ENCODE peak calls at places on chromosomes 13 and 19, in ten cellular contexts. H is foreskin keratinocyte, J is fibroblast of lung, E is body of pancreas, G is uterus, T is pancreas, M is right atrium auricular region, A is GM23338, D is colonic mucosa, K is SJSA1. B is an unnamed sample. For H3K4me1, the result is how much of the 10 kb centered on the place peaks cover.

GRCh38 chr13:34849406-34849805 is 92.7 kb upstream of the NBEA start:
- DNase-seq in A (no peak), M (no peak), G (no peak), E (no peak), H (no peak), K (no peak), J (no peak), T (no peak), D (no peak), B (no peak)

GRCh38 chr19:49809155-49809986 is 3.7 kb downstream of the FUZ start:
- DNase-seq in M (peak), A (peak), J (no peak), G (no peak), K (no peak), E (peak), D (peak), T (peak), H (peak), B (peak)

GRCh38 chr19:39246951-39247669 is 1.5 kb downstream of the IFNL4 start:
- DNase-seq in H (no peak), K (no peak), A (peak), G (no peak), E (peak), J (no peak), T (peak), M (no peak), D (peak), B (peak)

GRCh38 chr19:58586131-58586765 is 13.1 kb upstream of the MZF1 start:
- DNase-seq in G (no peak), E (no peak), A (no peak), M (peak), H (no peak), K (peak), J (no peak), T (peak), D (no peak), B (peak)

GRCh38 chr19:18558202-18558555 is 509 bp downstream of the KXD1 start:
- DNase-seq in H (no peak), G (no peak), M (no peak), K (no peak), T (no peak), E (no peak), A (no peak), J (no peak), D (no peak), B (no peak)

GRCh38 chr19:33755314-33756020 is 41.2 kb upstream of the KCTD15 start:
- DNase-seq in J (no peak), T (no peak), E (no peak), M (no peak), G (no peak), A (no peak), K (no peak), H (peak), D (no peak), B (no peak)

GRCh38 chr19:51799311-51799997 is 4.5 kb downstream of the FPR3 start:
- DNase-seq in D (peak), H (peak), K (peak), A (no peak), E (peak), M (peak), G (peak), J (peak), T (no peak), B (peak)

GRCh38 chr19:39814595-39814994 is 19.4 kb downstream of the DYRK1B start:
- DNase-seq in A (no peak), J (no peak), M (no peak), E (no peak), G (no peak), K (no peak), T (no peak), D (no peak), H (no peak), B (no peak)

GRCh38 chr19:8576273-8576993 is 809 bp downstream of the MYO1F start:
- DNase-seq in K (no peak), D (peak), M (no peak), H (no peak), T (no peak), J (no peak), G (no peak), E (no peak), A (no peak), B (no peak)

GRCh38 chr19:17337675-17338439 is 504 bp downstream of the GTPBP3 start:
- DNase-seq in G (no peak), K (peak), A (peak), M (no peak), T (peak), H (peak), E (no peak), J (no peak), D (peak), B (peak)

GRCh38 chr19:56973713-56974553 is 133.4 kb upstream of the PEG3 start:
- DNase-seq in H (no peak), J (no peak), M (no peak), D (no peak), A (no peak), T (no peak), K (no peak), G (no peak), E (no peak), B (no peak)

GRCh38 chr13:44906758-44907157 is 82.5 kb downstream of the NUFIP1 start:
- DNase-seq in E (peak), G (peak), D (no peak), K (no peak), A (no peak), M (no peak), H (no peak), T (no peak), J (peak), B (no peak)

GRCh38 chr19:295687-296370 is 4.6 kb upstream of the PLPP2 start:
- DNase-seq in H (no peak), J (no peak), K (no peak), E (peak), M (no peak), T (no peak), A (no peak), G (no peak), D (no peak), B (no peak)

GRCh38 chr13:73258396-73258795 is 199.6 kb downstream of the KLF5 start:
- DNase-seq in G (no peak), A (no peak), H (no peak), D (no peak), E (no peak), T (no peak), K (no peak), J (no peak), M (no peak), B (no peak)

GRCh38 chr19:46442808-46443450 is 14.2 kb upstream of the PNMA8C start:
- DNase-seq in H (peak), G (peak), T (peak), K (no peak), J (peak), E (peak), A (no peak), M (no peak), D (no peak), B (no peak)

GRCh38 chr19:46715620-46716012 is 1.3 kb downstream of the PRKD2 start:
- DNase-seq in D (no peak), H (no peak), M (no peak), K (no peak), T (no peak), A (no peak), J (no peak), G (no peak), E (no peak), B (peak)

GRCh38 chr13:74771964-74772363 is 637.8 kb upstream of the KLF12 start:
- DNase-seq in T (no peak), D (no peak), J (peak), G (no peak), H (peak), A (no peak), K (no peak), E (no peak), M (no peak), B (no peak)

GRCh38 chr19:3275068-3275582 is 50.7 kb downstream of the CELF5 start:
- DNase-seq in T (peak), E (no peak), M (no peak), A (peak), G (no peak), H (no peak), J (no peak), D (no peak), K (no peak), B (no peak)

GRCh38 chr19:30691767-30692516 is 319.8 kb downstream of the ZNF536 start:
- DNase-seq in K (no peak), G (no peak), H (no peak), M (no peak), A (no peak), J (peak), E (no peak), D (no peak), T (no peak), B (no peak)

GRCh38 chr19:10718205-10719196 is 622 bp downstream of the DNM2 start:
- DNase-seq in D (no peak), J (peak), T (peak), E (peak), H (no peak), M (no peak), G (peak), A (peak), K (peak), B (peak)

GRCh38 chr19:46124638-46125115 is at the start of gene IGFL3:
- DNase-seq in H (peak), K (no peak), J (no peak), D (no peak), M (no peak), A (no peak), G (no peak), T (no peak), E (no peak), B (no peak)

GRCh38 chr13:39051157-39051556 is 12.9 kb downstream of the NHLRC3 start:
- DNase-seq in M (no peak), J (peak), K (no peak), E (no peak), T (no peak), A (peak), H (peak), D (no peak), G (no peak), B (no peak)

GRCh38 chr13:82947121-82948077 is 934.9 kb downstream of the SLITRK1 start:
- DNase-seq in K (no peak), M (no peak), G (no peak), E (no peak), J (peak), T (no peak), A (no peak), D (no peak), H (peak), B (no peak)

GRCh38 chr19:2723345-2723715 is 2.2 kb upstream of the DIRAS1 start:
- DNase-seq in K (no peak), A (no peak), T (no peak), H (no peak), D (no peak), E (no peak), J (no peak), M (no peak), G (no peak), B (no peak)

GRCh38 chr13:98731925-98732324 is 20.5 kb downstream of the SLC15A1 start:
- DNase-seq in M (no peak), H (no peak), D (no peak), E (no peak), J (no peak), A (no peak), T (no peak), K (peak), G (no peak), B (no peak)

GRCh38 chr19:33411621-33412180 is 38.2 kb downstream of the CEBPG start:
- DNase-seq in J (no peak), G (no peak), E (no peak), K (no peak), M (no peak), A (no peak), D (no peak), H (no peak), T (no peak), B (no peak)

GRCh38 chr13:43546260-43546659 is 240.5 kb downstream of the ENOX1 start:
- DNase-seq in J (peak), H (no peak), A (no peak), D (no peak), K (no peak), G (peak), T (no peak), M (no peak), E (no peak), B (peak)

GRCh38 chr19:50705422-50706019 is 14.1 kb downstream of the SHANK1 start:
- DNase-seq in T (no peak), D (no peak), G (no peak), J (peak), E (no peak), K (no peak), H (peak), A (peak), M (no peak), B (no peak)

GRCh38 chr13:113122571-113123225 is at the start of gene F10:
- DNase-seq in M (peak), H (no peak), K (peak), E (peak), D (peak), A (peak), G (peak), J (peak), T (no peak), B (peak)

GRCh38 chr13:73533111-73533510 is 474.3 kb downstream of the KLF5 start:
- DNase-seq in A (no peak), G (no peak), T (no peak), D (no peak), K (no peak), M (no peak), J (no peak), H (no peak), E (no peak), B (no peak)

GRCh38 chr19:17616961-17617806 is 61.7 kb downstream of the COLGALT1 start:
- DNase-seq in T (no peak), M (no peak), H (peak), K (no peak), A (peak), E (no peak), J (no peak), D (no peak), G (no peak), B (no peak)

GRCh38 chr13:114119196-114119595 is 13.2 kb downstream of the RASA3 start:
- DNase-seq in G (peak), J (peak), H (peak), M (no peak), T (no peak), A (peak), E (peak), K (peak), D (no peak), B (peak)

GRCh38 chr19:13100031-13100588 is 2.5 kb downstream of the LYL1 start:
- DNase-seq in K (no peak), E (no peak), M (no peak), T (no peak), G (no peak), H (no peak), A (no peak), D (no peak), J (no peak), B (peak)

GRCh38 chr19:10230155-10230903 is 802 bp downstream of the S1PR2 start:
- DNase-seq in K (peak), T (peak), G (peak), M (no peak), A (peak), D (peak), H (no peak), E (peak), J (peak), B (peak)

GRCh38 chr19:23392706-23393105 is 2.6 kb downstream of the ZNF91 start:
- DNase-seq in H (no peak), M (no peak), E (no peak), K (no peak), T (no peak), A (peak), D (no peak), J (no peak), G (no peak), B (no peak)

GRCh38 chr13:101640797-101641400 is 188.4 kb downstream of the ITGBL1 start:
- DNase-seq in D (no peak), M (no peak), T (no peak), E (no peak), K (no peak), G (no peak), A (no peak), J (peak), H (peak), B (no peak)

GRCh38 chr19:4972509-4973230 is 3.8 kb downstream of the KDM4B start:
- DNase-seq in E (no peak), D (no peak), A (no peak), H (no peak), T (no peak), G (no peak), J (peak), K (no peak), M (no peak), B (no peak)
- H3K4me1 ChIP-seq in E (half or more), D (under half), A (under half), H (under half), T (under half), G (under half), J (under half), K (half or more), M (under half), B (under half)

DNA sequence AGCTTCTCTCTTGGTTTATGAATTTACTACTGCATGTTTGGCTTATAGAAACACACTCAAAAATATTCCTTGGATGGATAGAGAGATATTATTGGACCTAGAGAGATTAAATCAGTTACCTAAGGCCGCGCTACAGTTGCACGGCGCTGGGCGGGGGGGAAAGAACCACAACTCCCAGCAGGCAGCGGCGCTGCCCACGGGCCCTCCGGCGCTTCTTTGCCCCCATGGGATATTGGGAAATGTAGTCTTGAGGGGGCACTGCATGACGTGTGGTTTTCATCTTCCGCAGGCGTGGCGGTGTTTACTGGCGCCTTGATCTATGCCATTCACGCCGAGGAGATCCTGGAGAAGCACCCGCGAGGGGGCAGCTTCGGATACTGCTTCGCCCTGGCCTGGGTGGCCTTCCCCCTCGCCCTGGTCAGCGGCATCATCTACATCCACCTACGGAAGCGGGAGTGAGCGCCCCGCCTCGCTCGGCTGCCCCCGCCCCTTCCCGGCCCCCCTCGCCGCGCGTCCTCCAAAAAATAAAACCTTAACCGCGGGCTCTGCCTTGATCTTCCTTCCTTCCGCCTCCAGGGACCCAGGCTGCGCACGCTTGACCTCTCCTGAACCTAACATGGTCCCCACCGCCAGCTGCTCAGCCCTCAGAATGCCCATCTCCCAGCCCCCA is 4.8 kb downstream of the EMP3 start:
- DNase-seq in T (peak), K (no peak), A (peak), M (no peak), G (peak), D (peak), H (peak), E (peak), J (no peak), B (peak)
- H3K27ac ChIP-seq in T (peak), K (no peak), A (peak), M (peak), G (peak), D (peak), H (peak), E (peak), J (no peak), B (peak)

DNA sequence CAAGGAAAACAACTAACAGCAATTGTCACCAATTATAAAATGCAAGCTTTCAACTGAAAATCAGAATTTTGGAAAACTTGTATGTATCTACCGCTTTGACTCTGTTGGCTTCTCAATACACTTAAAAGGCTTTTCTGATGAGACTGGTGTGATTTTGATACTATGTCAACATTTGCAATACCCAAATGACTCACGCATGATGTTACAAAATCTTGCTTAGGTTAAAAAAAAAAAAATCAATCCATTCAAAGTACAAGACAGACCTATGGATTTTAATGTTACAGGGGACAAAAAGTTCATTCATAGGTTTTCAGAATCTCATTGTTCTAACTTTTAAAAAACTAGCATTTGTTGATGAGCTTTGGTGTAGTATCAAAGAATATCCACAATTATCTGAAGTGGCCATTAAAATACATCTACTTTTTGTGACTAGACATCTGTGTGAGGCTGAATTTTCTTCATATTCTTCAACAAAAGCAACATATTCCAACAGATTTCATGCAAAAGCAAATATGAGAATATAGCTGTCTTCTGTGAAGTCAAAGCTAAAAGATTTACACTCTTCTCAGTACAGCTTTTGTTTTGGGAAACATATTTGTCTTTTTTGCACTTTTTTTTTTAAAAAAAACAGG is 10.7 kb downstream of the ELF1 start:
- DNase-seq in G (no peak), A (no peak), E (no peak), D (no peak), M (no peak), K (no peak), H (peak), J (peak), T (no peak), B (no peak)
- H3K4me1 ChIP-seq in G (under half), A (under half), E (half or more), D (under half), M (under half), K (under half), H (under half), J (under half), T (half or more), B (under half)

GRCh38 chr13:42219870-42220269 is 52.1 kb upstream of the AKAP11 start:
- DNase-seq in H (no peak), A (no peak), M (no peak), G (no peak), T (no peak), D (no peak), E (no peak), J (no peak), K (no peak), B (no peak)

GRCh38 chr13:42216422-42216735 is 55.6 kb upstream of the AKAP11 start:
- DNase-seq in E (no peak), T (no peak), A (no peak), G (no peak), J (no peak), M (no peak), K (no peak), D (no peak), H (no peak), B (no peak)

GRCh38 chr13:42219051-42219450 is 52.9 kb upstream of the AKAP11 start:
- DNase-seq in M (no peak), D (no peak), G (no peak), J (no peak), A (no peak), H (no peak), K (no peak), T (no peak), E (no peak), B (no peak)

GRCh38 chr13:42221321-42221720 is 50.6 kb upstream of the AKAP11 start:
- DNase-seq in T (no peak), G (no peak), M (no peak), K (no peak), D (no peak), A (peak), E (no peak), J (peak), H (no peak), B (no peak)

DNA sequence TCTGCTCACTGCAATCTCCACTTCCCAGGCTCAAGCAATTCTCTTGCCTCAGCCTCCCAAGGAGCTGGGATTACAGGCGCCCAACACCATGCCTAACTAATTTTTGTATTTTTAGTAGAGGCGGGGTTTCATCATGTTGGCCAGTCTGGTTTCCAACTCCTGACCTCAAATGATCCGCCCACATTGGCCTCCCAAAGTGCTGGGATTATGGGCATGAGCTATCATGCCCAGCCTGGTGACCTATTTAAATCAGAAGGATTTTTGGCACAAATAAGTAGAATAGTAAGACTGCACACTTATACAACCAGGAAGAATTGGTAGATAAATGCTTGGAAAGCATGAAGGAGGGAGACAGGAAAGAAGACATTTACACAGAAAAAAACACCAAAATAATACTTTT is 53.4 kb upstream of the AKAP11 start:
- DNase-seq in K (no peak), E (no peak), T (no peak), M (no peak), D (no peak), J (no peak), H (peak), G (no peak), A (no peak), B (peak)
- H3K27ac ChIP-seq in K (no peak), E (no peak), T (no peak), M (no peak), D (no peak), J (no peak), H (no peak), G (no peak), A (no peak), B (no peak)